ENCODE peak calls at places on chromosomes 6 and 20, in six cellular contexts. One of them, this sample, is unnamed.

GRCh38 chr6:56821005-56821432 is 133.9 kb upstream of the BEND6 start:
- DNase-seq in stimulated activated CD4-positive, alpha-beta T cell treated with anti-CD3 and anti-CD28 coated beads, Interleukin-4, amount 100 ng/mL, for 24 hours: no peak
- DNase-seq in renal cortical epithelial cell: no peak
- DNase-seq in tibial artery: no peak
- DNase-seq in glutamatergic neuron: no peak
- DNase-seq in choroid plexus epithelial cell: no peak
- DNase-seq in this sample: no peak

GRCh38 chr6:150940951-150941350 is 75.4 kb downstream of the MTHFD1L start:
- DNase-seq in stimulated activated CD4-positive, alpha-beta T cell treated with anti-CD3 and anti-CD28 coated beads, Interleukin-4, amount 100 ng/mL, for 24 hours: no peak
- DNase-seq in renal cortical epithelial cell: no peak
- DNase-seq in tibial artery: no peak
- DNase-seq in glutamatergic neuron: no peak
- DNase-seq in choroid plexus epithelial cell: peak; percentile 61
- DNase-seq in this sample: no peak

GRCh38 chr6:26033942-26034354 is 53.3 kb upstream of the HFE start:
- DNase-seq in stimulated activated CD4-positive, alpha-beta T cell treated with anti-CD3 and anti-CD28 coated beads, Interleukin-4, amount 100 ng/mL, for 24 hours: peak; percentile 17
- DNase-seq in renal cortical epithelial cell: no peak
- DNase-seq in tibial artery: no peak
- DNase-seq in glutamatergic neuron: no peak
- DNase-seq in choroid plexus epithelial cell: no peak
- DNase-seq in this sample: no peak

GRCh38 chr6:47372318-47372717 is 62.6 kb upstream of the TNFRSF21 start:
- DNase-seq in stimulated activated CD4-positive, alpha-beta T cell treated with anti-CD3 and anti-CD28 coated beads, Interleukin-4, amount 100 ng/mL, for 24 hours: no peak
- DNase-seq in renal cortical epithelial cell: no peak
- DNase-seq in tibial artery: no peak
- DNase-seq in glutamatergic neuron: no peak
- DNase-seq in choroid plexus epithelial cell: no peak
- DNase-seq in this sample: no peak

GRCh38 chr20:57395111-57395959 is 4.1 kb downstream of the RBM38 start:
- DNase-seq in stimulated activated CD4-positive, alpha-beta T cell treated with anti-CD3 and anti-CD28 coated beads, Interleukin-4, amount 100 ng/mL, for 24 hours: no peak
- DNase-seq in renal cortical epithelial cell: peak; percentile 68
- DNase-seq in tibial artery: peak; percentile 69
- DNase-seq in glutamatergic neuron: peak; percentile 19
- DNase-seq in choroid plexus epithelial cell: peak; percentile 13
- DNase-seq in this sample: no peak

GRCh38 chr20:49751397-49751735 is 37.7 kb upstream of the B4GALT5 start:
- DNase-seq in stimulated activated CD4-positive, alpha-beta T cell treated with anti-CD3 and anti-CD28 coated beads, Interleukin-4, amount 100 ng/mL, for 24 hours: no peak
- DNase-seq in renal cortical epithelial cell: no peak
- DNase-seq in tibial artery: no peak
- DNase-seq in glutamatergic neuron: no peak
- DNase-seq in choroid plexus epithelial cell: no peak
- DNase-seq in this sample: no peak

GRCh38 chr20:46831633-46832011 is 63.0 kb upstream of the EYA2 start:
- DNase-seq in stimulated activated CD4-positive, alpha-beta T cell treated with anti-CD3 and anti-CD28 coated beads, Interleukin-4, amount 100 ng/mL, for 24 hours: no peak
- DNase-seq in renal cortical epithelial cell: no peak
- DNase-seq in tibial artery: no peak
- DNase-seq in glutamatergic neuron: no peak
- DNase-seq in choroid plexus epithelial cell: no peak
- DNase-seq in this sample: no peak

GRCh38 chr6:29708432-29709177 is 14.6 kb upstream of the HLA-F start:
- DNase-seq in stimulated activated CD4-positive, alpha-beta T cell treated with anti-CD3 and anti-CD28 coated beads, Interleukin-4, amount 100 ng/mL, for 24 hours: peak; percentile 51
- DNase-seq in renal cortical epithelial cell: no peak
- DNase-seq in tibial artery: no peak
- DNase-seq in glutamatergic neuron: no peak
- DNase-seq in choroid plexus epithelial cell: no peak
- DNase-seq in this sample: no peak

GRCh38 chr6:100138346-100139022 is 144.5 kb upstream of the MCHR2 start:
- DNase-seq in stimulated activated CD4-positive, alpha-beta T cell treated with anti-CD3 and anti-CD28 coated beads, Interleukin-4, amount 100 ng/mL, for 24 hours: no peak
- DNase-seq in renal cortical epithelial cell: no peak
- DNase-seq in tibial artery: no peak
- DNase-seq in glutamatergic neuron: no peak
- DNase-seq in choroid plexus epithelial cell: no peak
- DNase-seq in this sample: no peak

GRCh38 chr20:25310921-25311728 is 63.2 kb downstream of the PYGB start:
- DNase-seq in stimulated activated CD4-positive, alpha-beta T cell treated with anti-CD3 and anti-CD28 coated beads, Interleukin-4, amount 100 ng/mL, for 24 hours: no peak
- DNase-seq in renal cortical epithelial cell: peak; percentile 70
- DNase-seq in tibial artery: peak; percentile 22
- DNase-seq in glutamatergic neuron: no peak
- DNase-seq in choroid plexus epithelial cell: peak; percentile 68
- DNase-seq in this sample: no peak

GRCh38 chr6:55776131-55776530 is 99.3 kb downstream of the BMP5 start:
- DNase-seq in stimulated activated CD4-positive, alpha-beta T cell treated with anti-CD3 and anti-CD28 coated beads, Interleukin-4, amount 100 ng/mL, for 24 hours: no peak
- DNase-seq in renal cortical epithelial cell: no peak
- DNase-seq in tibial artery: no peak
- DNase-seq in glutamatergic neuron: no peak
- DNase-seq in choroid plexus epithelial cell: no peak
- DNase-seq in this sample: no peak

GRCh38 chr6:45450132-45450531 is 72.4 kb upstream of the SUPT3H start:
- DNase-seq in stimulated activated CD4-positive, alpha-beta T cell treated with anti-CD3 and anti-CD28 coated beads, Interleukin-4, amount 100 ng/mL, for 24 hours: no peak
- DNase-seq in renal cortical epithelial cell: no peak
- DNase-seq in tibial artery: no peak
- DNase-seq in glutamatergic neuron: no peak
- DNase-seq in choroid plexus epithelial cell: no peak
- DNase-seq in this sample: no peak

GRCh38 chr20:1735417-1736089 is 78.0 kb upstream of the SIRPG start:
- DNase-seq in stimulated activated CD4-positive, alpha-beta T cell treated with anti-CD3 and anti-CD28 coated beads, Interleukin-4, amount 100 ng/mL, for 24 hours: no peak
- DNase-seq in renal cortical epithelial cell: no peak
- DNase-seq in tibial artery: no peak
- DNase-seq in glutamatergic neuron: no peak
- DNase-seq in choroid plexus epithelial cell: no peak
- DNase-seq in this sample: no peak

GRCh38 chr6:26472549-26473245 is 14.9 kb downstream of the BTN2A1 start:
- DNase-seq in stimulated activated CD4-positive, alpha-beta T cell treated with anti-CD3 and anti-CD28 coated beads, Interleukin-4, amount 100 ng/mL, for 24 hours: no peak
- DNase-seq in renal cortical epithelial cell: no peak
- DNase-seq in tibial artery: no peak
- DNase-seq in glutamatergic neuron: no peak
- DNase-seq in choroid plexus epithelial cell: no peak
- DNase-seq in this sample: no peak

This sample was measured in D341Med.